ENCODE peak calls at places on chromosomes 12 and 14, in eight cellular contexts. Q, F, M, N, X, T, K and D are unnamed samples. For H3K9me3, the result is how much of the 10 kb centered on the place peaks cover.

GRCh38 chr14:102215522-102216250 is 76.0 kb downstream of the WDR20 start:
- DNase-seq in F (no peak), T (no peak), K (no peak), M (no peak), X (no peak), Q (no peak), N (no peak), D (no peak)

GRCh38 chr14:70858641-70859040 is 48.6 kb upstream of the PCNX1 start:
- DNase-seq in F (no peak), Q (no peak), X (no peak), T (no peak), M (no peak), K (no peak), N (no peak), D (no peak)

GRCh38 chr12:101793401-101793800 is 37.4 kb downstream of the GNPTAB start:
- DNase-seq in Q (no peak), F (peak), K (no peak), T (no peak), M (no peak), X (no peak), N (peak), D (no peak)

GRCh38 chr12:95143784-95144205 is 70.4 kb upstream of the NR2C1 start:
- DNase-seq in F (no peak), Q (no peak), N (no peak), M (no peak), X (no peak), T (no peak), K (peak), D (no peak)

GRCh38 chr12:122979001-122979907 is 1.2 kb upstream of the ARL6IP4 start:
- DNase-seq in M (no peak), X (peak), K (no peak), T (no peak), F (no peak), Q (no peak), N (no peak), D (no peak)

GRCh38 chr12:42583017-42583416 is 6.5 kb downstream of the PRICKLE1 start:
- DNase-seq in Q (no peak), T (no peak), F (no peak), N (no peak), M (no peak), K (no peak), X (no peak), D (no peak)

GRCh38 chr12:125286005-125286727 is 220.9 kb downstream of the AACS start:
- DNase-seq in Q (no peak), K (no peak), T (no peak), F (no peak), X (no peak), M (no peak), N (no peak), D (no peak)

GRCh38 chr12:78703820-78704525 is 160.6 kb upstream of the SYT1 start:
- DNase-seq in T (no peak), N (peak), X (no peak), Q (peak), K (no peak), F (no peak), M (no peak), D (no peak)

GRCh38 chr12:69091447-69092022 is 147.8 kb upstream of the CPSF6 start:
- DNase-seq in X (no peak), F (no peak), K (no peak), M (no peak), T (no peak), Q (no peak), N (no peak), D (no peak)

GRCh38 chr12:19440019-19440858 is 947 bp downstream of the AEBP2 start:
- DNase-seq in K (peak), N (peak), F (peak), X (peak), M (peak), T (no peak), Q (no peak), D (peak)

GRCh38 chr14:71856199-71856919 is 75.9 kb upstream of the RGS6 start:
- DNase-seq in K (no peak), X (no peak), M (no peak), F (no peak), T (no peak), Q (no peak), N (peak), D (no peak)

GRCh38 chr14:24381363-24382102 is 13.5 kb downstream of the NFATC4 start:
- DNase-seq in K (no peak), F (no peak), N (no peak), Q (no peak), T (no peak), M (no peak), X (no peak), D (no peak)

GRCh38 chr14:63478024-63478423 is 65.2 kb downstream of the PPP2R5E start:
- DNase-seq in T (no peak), X (no peak), M (no peak), F (no peak), K (no peak), Q (no peak), N (no peak), D (no peak)

GRCh38 chr12:27400856-27401255 is 45.7 kb upstream of the SMCO2 start:
- DNase-seq in X (no peak), F (no peak), K (no peak), N (no peak), M (no peak), T (no peak), Q (no peak), D (no peak)

GRCh38 chr12:6768385-6769002 is 2.3 kb downstream of the PTMS start:
- DNase-seq in N (no peak), K (no peak), Q (no peak), M (no peak), T (no peak), X (no peak), F (no peak), D (no peak)

GRCh38 chr14:75431011-75431410 is 3.2 kb downstream of the JDP2 start:
- DNase-seq in T (no peak), X (no peak), N (no peak), M (no peak), K (no peak), Q (no peak), F (no peak), D (no peak)

GRCh38 chr12:115295886-115296285 is 611.9 kb upstream of the TBX3 start:
- DNase-seq in K (no peak), M (no peak), F (no peak), T (no peak), N (no peak), Q (no peak), X (no peak), D (no peak)

GRCh38 chr12:10016881-10017280 is 6.5 kb downstream of the CLEC12B start:
- DNase-seq in M (no peak), F (no peak), X (no peak), T (no peak), N (peak), Q (peak), K (no peak), D (no peak)

GRCh38 chr14:72416892-72417291 is 477.0 kb downstream of the DPF3 start:
- DNase-seq in T (no peak), M (no peak), Q (no peak), N (no peak), K (no peak), X (no peak), F (no peak), D (no peak)

GRCh38 chr12:42716521-42716920 is 127.0 kb upstream of the PRICKLE1 start:
- DNase-seq in X (no peak), M (no peak), N (no peak), K (no peak), T (no peak), Q (no peak), F (no peak), D (no peak)

GRCh38 chr14:33564774-33565630 is 385.9 kb downstream of the EGLN3 start:
- DNase-seq in N (peak), F (no peak), X (no peak), K (no peak), Q (peak), M (no peak), T (no peak), D (no peak)

GRCh38 chr12:71208053-71208685 is 50.4 kb upstream of the TSPAN8 start:
- DNase-seq in X (no peak), Q (no peak), F (no peak), T (no peak), M (no peak), N (no peak), K (no peak), D (no peak)

GRCh38 chr14:56005580-56006053 is 112.6 kb upstream of the PELI2 start:
- DNase-seq in M (no peak), N (no peak), K (no peak), F (no peak), T (no peak), X (no peak), Q (no peak), D (no peak)

GRCh38 chr14:80584638-80585505 is 356.7 kb downstream of the CEP128 start:
- DNase-seq in N (peak), F (no peak), Q (peak), M (no peak), K (no peak), X (no peak), T (no peak), D (no peak)

GRCh38 chr12:50074936-50075807 is 10.0 kb upstream of the SMARCD1 start:
- DNase-seq in N (peak), X (peak), F (peak), T (no peak), K (peak), Q (peak), M (peak), D (peak)

DNA sequence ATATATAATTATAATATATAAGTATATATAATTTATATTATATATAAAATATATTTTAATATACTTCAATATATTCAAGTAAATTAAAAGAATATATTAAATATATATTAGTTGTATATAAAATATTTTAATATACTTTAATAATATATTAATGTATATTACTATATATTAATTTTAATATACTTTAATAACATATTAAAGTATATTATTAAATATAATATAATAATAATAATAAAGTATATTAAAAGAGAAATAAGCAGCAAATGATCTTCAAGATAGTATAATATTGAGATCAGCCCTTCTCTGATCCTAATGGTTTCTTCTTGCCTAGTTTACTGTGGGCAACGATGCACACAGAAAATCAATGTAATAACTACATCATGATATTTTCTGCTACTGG is 2.3 kb downstream of the OR4M1 start:
- DNase-seq in Q (no peak), X (no peak), M (no peak), F (no peak), N (no peak), K (no peak), T (no peak), D (no peak)
- H3K9me3 ChIP-seq in Q (under half), X (under half), M (under half), F (under half), N (under half), K (under half), T (under half), D (under half)

DNA sequence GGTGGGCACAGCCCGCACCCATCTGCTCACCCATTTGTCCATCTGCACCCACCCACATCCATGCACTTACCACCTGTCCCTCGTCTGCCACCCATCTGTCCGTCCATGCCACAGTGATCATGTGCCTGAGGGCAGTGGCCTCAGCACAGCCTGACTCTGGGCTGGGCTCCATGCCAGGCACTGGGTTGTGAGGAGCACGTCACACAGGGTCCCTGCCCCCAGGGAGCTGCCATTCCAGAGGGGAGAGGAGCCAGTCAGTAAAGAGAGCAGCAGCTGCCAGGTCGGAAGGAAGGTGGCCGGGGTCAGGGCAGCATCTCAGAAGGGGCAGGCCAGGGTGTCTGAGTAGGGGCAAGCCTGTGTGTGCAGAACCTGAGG is 43.6 kb downstream of the FBRSL1 start:
- DNase-seq in T (no peak), K (no peak), F (no peak), Q (no peak), X (no peak), M (no peak), N (no peak), D (no peak)
- H3K9me3 ChIP-seq in T (under half), K (under half), F (under half), Q (under half), X (under half), M (under half), N (under half), D (under half)

GRCh38 chr14:94079891-94080605 is 954 bp downstream of the DDX24 start:
- DNase-seq in F (no peak), K (no peak), T (no peak), M (no peak), X (no peak), N (no peak), Q (no peak), D (no peak)

GRCh38 chr14:94075008-94075407 is 6.0 kb downstream of the DDX24 start:
- DNase-seq in N (no peak), X (no peak), K (no peak), T (no peak), M (no peak), F (no peak), Q (no peak), D (no peak)

GRCh38 chr14:94077823-94078222 is 3.2 kb downstream of the DDX24 start:
- DNase-seq in X (no peak), Q (no peak), M (no peak), K (no peak), N (no peak), T (no peak), F (no peak), D (no peak)

GRCh38 chr14:94077111-94077821 is 3.7 kb downstream of the DDX24 start:
- DNase-seq in K (no peak), N (no peak), Q (no peak), M (no peak), X (no peak), F (no peak), T (no peak), D (no peak)

DNA sequence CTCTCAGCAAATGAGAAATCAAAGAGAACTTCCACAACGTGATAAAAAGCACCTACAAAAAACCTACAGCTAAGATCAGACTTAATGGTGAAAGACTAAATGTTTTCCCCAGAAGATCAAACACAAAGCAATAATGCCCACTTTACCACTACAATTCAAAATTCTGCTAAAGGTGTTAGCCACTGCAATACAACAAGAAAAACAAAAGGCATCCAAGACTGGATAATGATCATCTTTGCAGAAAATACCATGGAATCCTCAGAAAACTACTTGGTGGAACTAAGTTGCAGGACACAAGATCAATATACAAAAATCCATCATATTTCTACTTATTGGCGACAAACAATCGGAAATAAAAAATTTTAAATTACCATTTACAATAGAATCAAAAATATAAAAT is 6.5 kb downstream of the DDX24 start:
- DNase-seq in T (no peak), N (no peak), X (no peak), M (no peak), K (no peak), Q (no peak), F (no peak), D (no peak)
- H3K9me3 ChIP-seq in T (under half), N (under half), X (under half), M (under half), K (under half), Q (under half), F (under half), D (under half)

DNA sequence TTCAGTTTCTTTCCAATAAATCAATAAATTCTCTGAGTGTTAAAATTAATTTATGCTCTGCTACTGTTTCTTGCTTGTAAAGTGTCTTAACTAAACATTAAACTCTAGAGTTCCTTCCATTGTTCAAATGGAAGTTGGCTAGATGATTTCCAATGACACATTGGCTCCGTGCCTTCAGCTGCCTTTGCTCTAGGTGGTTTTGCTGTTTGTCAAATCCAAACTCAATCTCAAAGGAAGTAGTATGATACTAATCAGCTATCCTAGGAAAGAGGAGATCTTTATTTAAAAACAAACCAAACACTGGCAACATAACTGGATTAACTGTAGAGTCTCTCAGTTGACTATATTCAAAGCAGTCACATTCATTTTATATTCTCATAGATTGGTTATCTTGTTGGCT is 356.4 kb downstream of the FOXG1 start:
- DNase-seq in N (no peak), M (no peak), F (no peak), Q (no peak), X (no peak), T (no peak), K (no peak), D (no peak)
- H3K9me3 ChIP-seq in N (under half), M (under half), F (under half), Q (under half), X (under half), T (under half), K (under half), D (under half)

GRCh38 chr12:34294671-34295365 is 272.5 kb downstream of the ALG10 start:
- DNase-seq in Q (no peak), F (no peak), M (peak), N (no peak), X (no peak), K (no peak), T (no peak), D (no peak)

GRCh38 chr12:34296143-34297041 is 274.1 kb downstream of the ALG10 start:
- DNase-seq in Q (no peak), N (no peak), X (peak), T (no peak), F (no peak), M (peak), K (no peak), D (no peak)

GRCh38 chr12:34297126-34297789 is 275.0 kb downstream of the ALG10 start:
- DNase-seq in N (no peak), Q (no peak), X (no peak), T (no peak), F (no peak), K (no peak), M (peak), D (no peak)

GRCh38 chr12:34294137-34294536 is 271.8 kb downstream of the ALG10 start:
- DNase-seq in M (peak), K (no peak), Q (no peak), F (no peak), N (no peak), T (no peak), X (peak), D (no peak)

DNA sequence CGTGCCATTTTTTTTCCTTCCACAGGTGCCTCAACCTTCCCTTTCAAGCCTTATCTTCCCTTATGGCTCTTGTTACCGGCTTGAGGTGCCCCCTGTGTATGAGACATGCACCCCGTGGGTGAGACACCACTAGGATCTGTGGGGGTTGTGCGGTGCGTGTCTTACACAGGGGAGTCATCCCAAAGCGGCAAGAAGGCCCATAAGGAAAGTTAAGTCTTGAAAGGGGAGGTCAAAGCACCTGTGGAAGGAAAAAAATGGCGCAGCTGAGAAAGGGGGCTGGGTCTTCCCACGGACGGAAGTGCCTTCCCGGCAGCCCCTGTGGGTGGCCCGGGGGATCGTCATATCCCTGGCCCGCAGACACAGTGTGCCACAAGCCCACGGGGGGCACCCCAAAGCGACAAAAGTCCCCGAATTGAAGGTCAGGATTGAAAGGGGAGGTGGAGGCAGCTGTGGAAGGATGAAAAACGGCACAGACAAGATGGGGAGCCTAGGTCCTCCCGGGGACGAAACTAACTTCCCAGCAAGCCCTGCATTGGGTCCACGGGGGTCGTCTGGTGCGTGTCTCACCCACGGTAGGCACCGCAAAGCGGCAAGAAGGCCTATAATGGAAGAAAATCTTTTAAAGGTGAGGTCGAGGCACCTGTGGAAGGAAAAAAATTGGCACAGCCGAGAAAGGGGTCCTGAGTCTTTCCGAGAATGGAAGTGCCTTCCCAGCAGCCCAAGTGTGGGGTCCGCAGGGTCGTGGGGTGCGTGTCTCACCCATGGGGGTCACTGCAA is 273.3 kb downstream of the ALG10 start:
- DNase-seq in T (no peak), K (no peak), X (no peak), Q (no peak), F (no peak), N (no peak), M (peak), D (no peak)
- H3K9me3 ChIP-seq in T (under half), K (under half), X (under half), Q (under half), F (under half), N (half or more), M (under half), D (under half)

GRCh38 chr14:19941668-19942067 is 11.0 kb downstream of the OR4K1 start:
- DNase-seq in T (no peak), N (no peak), F (no peak), K (no peak), M (no peak), Q (no peak), X (no peak), D (no peak)
- H3K9me3 ChIP-seq in T (under half), N (under half), F (under half), K (under half), M (under half), Q (under half), X (under half), D (under half)

GRCh38 chr14:68530443-68530842 is 262.4 kb downstream of the ZFP36L1 start:
- DNase-seq in T (no peak), X (no peak), F (no peak), M (no peak), N (no peak), K (no peak), Q (no peak), D (no peak)
- H3K9me3 ChIP-seq in T (under half), X (under half), F (under half), M (under half), N (under half), K (under half), Q (under half), D (under half)

GRCh38 chr12:34350092-34351041 is 328.1 kb downstream of the ALG10 start:
- DNase-seq in X (no peak), K (no peak), N (no peak), T (no peak), Q (no peak), M (no peak), F (peak), D (no peak)
- H3K9me3 ChIP-seq in X (under half), K (under half), N (under half), T (under half), Q (under half), M (under half), F (under half), D (under half)